ENCODE peak calls at places on chromosomes 3 and 15, in eight cellular contexts. One of them, this sample, is unnamed. For H3K4me1, the result is how much of the 10 kb centered on the place peaks cover.

GRCh38 chr3:122793568-122794416 is at the start of gene HSPBAP1:
- DNase-seq in ovary: peak
- DNase-seq in tibial artery: peak
- DNase-seq in sigmoid colon: peak
- DNase-seq in tibial nerve: peak
- DNase-seq in PC-9: peak
- DNase-seq in heart left ventricle: peak
- DNase-seq in CD8-positive, alpha-beta T cell: peak
- DNase-seq in this sample: peak

GRCh38 chr3:106806964-106807363 is 570.3 kb upstream of the CCDC54 start:
- DNase-seq in ovary: no peak
- DNase-seq in tibial artery: no peak
- DNase-seq in sigmoid colon: no peak
- DNase-seq in tibial nerve: no peak
- DNase-seq in PC-9: no peak
- DNase-seq in heart left ventricle: no peak
- DNase-seq in CD8-positive, alpha-beta T cell: no peak
- DNase-seq in this sample: no peak

GRCh38 chr3:184395320-184395660 is 15.4 kb downstream of the CHRD start:
- DNase-seq in ovary: no peak
- DNase-seq in tibial artery: peak
- DNase-seq in sigmoid colon: peak
- DNase-seq in tibial nerve: no peak
- DNase-seq in PC-9: no peak
- DNase-seq in heart left ventricle: no peak
- DNase-seq in CD8-positive, alpha-beta T cell: no peak
- DNase-seq in this sample: no peak

GRCh38 chr3:169992781-169993180 is 26.2 kb downstream of the SEC62 start:
- DNase-seq in ovary: no peak
- DNase-seq in tibial artery: no peak
- DNase-seq in sigmoid colon: no peak
- DNase-seq in tibial nerve: no peak
- DNase-seq in PC-9: no peak
- DNase-seq in heart left ventricle: no peak
- DNase-seq in CD8-positive, alpha-beta T cell: no peak
- DNase-seq in this sample: no peak

GRCh38 chr15:49101536-49101935 is 53.9 kb downstream of the COPS2 start:
- DNase-seq in ovary: no peak
- DNase-seq in tibial artery: no peak
- DNase-seq in sigmoid colon: no peak
- DNase-seq in tibial nerve: no peak
- DNase-seq in PC-9: no peak
- DNase-seq in heart left ventricle: no peak
- DNase-seq in CD8-positive, alpha-beta T cell: no peak
- DNase-seq in this sample: peak

GRCh38 chr3:99384596-99384995 is 253.8 kb upstream of the COL8A1 start:
- DNase-seq in ovary: no peak
- DNase-seq in tibial artery: no peak
- DNase-seq in sigmoid colon: no peak
- DNase-seq in tibial nerve: no peak
- DNase-seq in PC-9: no peak
- DNase-seq in heart left ventricle: no peak
- DNase-seq in CD8-positive, alpha-beta T cell: no peak
- DNase-seq in this sample: no peak

GRCh38 chr3:140588558-140588957 is 89.3 kb upstream of the TRIM42 start:
- DNase-seq in ovary: no peak
- DNase-seq in tibial artery: no peak
- DNase-seq in sigmoid colon: no peak
- DNase-seq in tibial nerve: no peak
- DNase-seq in PC-9: no peak
- DNase-seq in heart left ventricle: no peak
- DNase-seq in CD8-positive, alpha-beta T cell: no peak
- DNase-seq in this sample: peak

GRCh38 chr15:33729648-33730047 is 238.6 kb upstream of the CHRM5 start:
- DNase-seq in ovary: no peak
- DNase-seq in tibial artery: no peak
- DNase-seq in sigmoid colon: no peak
- DNase-seq in tibial nerve: no peak
- DNase-seq in PC-9: peak
- DNase-seq in heart left ventricle: no peak
- DNase-seq in CD8-positive, alpha-beta T cell: no peak
- DNase-seq in this sample: no peak

GRCh38 chr15:67148196-67148701 is 82.8 kb downstream of the SMAD3 start:
- DNase-seq in ovary: no peak
- DNase-seq in tibial artery: peak
- DNase-seq in sigmoid colon: peak
- DNase-seq in tibial nerve: no peak
- DNase-seq in PC-9: peak
- DNase-seq in heart left ventricle: no peak
- DNase-seq in CD8-positive, alpha-beta T cell: no peak
- DNase-seq in this sample: peak

GRCh38 chr15:65949482-65949881 is 80.2 kb downstream of the RAB11A start:
- DNase-seq in ovary: no peak
- DNase-seq in tibial artery: no peak
- DNase-seq in sigmoid colon: no peak
- DNase-seq in tibial nerve: no peak
- DNase-seq in PC-9: no peak
- DNase-seq in heart left ventricle: no peak
- DNase-seq in CD8-positive, alpha-beta T cell: no peak
- DNase-seq in this sample: no peak

GRCh38 chr3:66428733-66429132 is 72.1 kb downstream of the LRIG1 start:
- DNase-seq in ovary: peak
- DNase-seq in tibial artery: peak
- DNase-seq in sigmoid colon: peak
- DNase-seq in tibial nerve: peak
- DNase-seq in PC-9: no peak
- DNase-seq in heart left ventricle: peak
- DNase-seq in CD8-positive, alpha-beta T cell: no peak
- DNase-seq in this sample: peak

GRCh38 chr3:116966649-116967048 is 257.1 kb downstream of the TUSC7 start:
- DNase-seq in ovary: no peak
- DNase-seq in tibial artery: no peak
- DNase-seq in sigmoid colon: no peak
- DNase-seq in tibial nerve: no peak
- DNase-seq in PC-9: no peak
- DNase-seq in heart left ventricle: no peak
- DNase-seq in CD8-positive, alpha-beta T cell: no peak
- DNase-seq in this sample: no peak

GRCh38 chr3:128455786-128456748 is 10.6 kb downstream of the DNAJB8 start:
- DNase-seq in ovary: no peak
- DNase-seq in tibial artery: no peak
- DNase-seq in sigmoid colon: no peak
- DNase-seq in tibial nerve: no peak
- DNase-seq in PC-9: no peak
- DNase-seq in heart left ventricle: peak
- DNase-seq in CD8-positive, alpha-beta T cell: no peak
- DNase-seq in this sample: no peak

GRCh38 chr15:97902140-97902780 is 58.2 kb upstream of the ARRDC4 start:
- DNase-seq in ovary: no peak
- DNase-seq in tibial artery: no peak
- DNase-seq in sigmoid colon: no peak
- DNase-seq in tibial nerve: no peak
- DNase-seq in PC-9: no peak
- DNase-seq in heart left ventricle: no peak
- DNase-seq in CD8-positive, alpha-beta T cell: no peak
- DNase-seq in this sample: no peak

GRCh38 chr3:27219127-27219860 is 149.9 kb downstream of the NEK10 start:
- DNase-seq in ovary: no peak
- DNase-seq in tibial artery: no peak
- DNase-seq in sigmoid colon: no peak
- DNase-seq in tibial nerve: no peak
- DNase-seq in PC-9: peak
- DNase-seq in heart left ventricle: no peak
- DNase-seq in CD8-positive, alpha-beta T cell: no peak
- DNase-seq in this sample: peak

DNA sequence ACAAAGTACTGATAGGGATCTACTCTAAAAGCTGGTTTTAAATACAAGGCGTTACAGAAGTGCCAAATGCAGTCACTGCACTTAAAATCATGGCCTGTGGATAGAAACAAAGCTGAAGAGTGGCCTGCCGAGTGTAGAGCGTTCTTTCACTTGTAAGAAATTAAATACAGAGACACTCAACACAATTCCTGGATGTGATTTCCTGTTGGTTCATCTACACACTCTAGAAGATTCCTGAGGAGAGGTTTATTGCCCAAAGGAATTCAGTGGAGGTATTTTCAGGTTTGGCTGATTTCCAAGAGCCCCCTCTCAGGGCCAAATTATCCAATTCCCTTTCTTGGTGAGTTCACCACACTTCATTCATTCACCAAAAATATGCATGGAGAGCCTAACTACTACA is 200.3 kb upstream of the IL12A start:
- DNase-seq in ovary: no peak
- DNase-seq in tibial artery: no peak
- DNase-seq in sigmoid colon: no peak
- DNase-seq in tibial nerve: no peak
- DNase-seq in PC-9: no peak
- DNase-seq in heart left ventricle: no peak
- DNase-seq in CD8-positive, alpha-beta T cell: no peak
- DNase-seq in this sample: peak
- H3K4me1 ChIP-seq in ovary: under half
- H3K4me1 ChIP-seq in tibial artery: half or more
- H3K4me1 ChIP-seq in sigmoid colon: half or more
- H3K4me1 ChIP-seq in tibial nerve: under half
- H3K4me1 ChIP-seq in PC-9: half or more
- H3K4me1 ChIP-seq in heart left ventricle: under half
- H3K4me1 ChIP-seq in CD8-positive, alpha-beta T cell: under half
- H3K4me1 ChIP-seq in this sample: under half

GRCh38 chr3:152196782-152197181 is 71.9 kb upstream of the MBNL1 start:
- DNase-seq in ovary: no peak
- DNase-seq in tibial artery: no peak
- DNase-seq in sigmoid colon: no peak
- DNase-seq in tibial nerve: no peak
- DNase-seq in PC-9: no peak
- DNase-seq in heart left ventricle: no peak
- DNase-seq in CD8-positive, alpha-beta T cell: no peak
- DNase-seq in this sample: no peak

GRCh38 chr3:152193673-152194267 is 75.0 kb upstream of the MBNL1 start:
- DNase-seq in ovary: no peak
- DNase-seq in tibial artery: no peak
- DNase-seq in sigmoid colon: no peak
- DNase-seq in tibial nerve: no peak
- DNase-seq in PC-9: no peak
- DNase-seq in heart left ventricle: no peak
- DNase-seq in CD8-positive, alpha-beta T cell: peak
- DNase-seq in this sample: no peak

GRCh38 chr3:152192936-152193672 is 75.6 kb upstream of the MBNL1 start:
- DNase-seq in ovary: no peak
- DNase-seq in tibial artery: no peak
- DNase-seq in sigmoid colon: no peak
- DNase-seq in tibial nerve: no peak
- DNase-seq in PC-9: no peak
- DNase-seq in heart left ventricle: no peak
- DNase-seq in CD8-positive, alpha-beta T cell: no peak
- DNase-seq in this sample: no peak

GRCh38 chr3:152197451-152197850 is 71.3 kb upstream of the MBNL1 start:
- DNase-seq in ovary: no peak
- DNase-seq in tibial artery: no peak
- DNase-seq in sigmoid colon: no peak
- DNase-seq in tibial nerve: no peak
- DNase-seq in PC-9: no peak
- DNase-seq in heart left ventricle: no peak
- DNase-seq in CD8-positive, alpha-beta T cell: no peak
- DNase-seq in this sample: peak

DNA sequence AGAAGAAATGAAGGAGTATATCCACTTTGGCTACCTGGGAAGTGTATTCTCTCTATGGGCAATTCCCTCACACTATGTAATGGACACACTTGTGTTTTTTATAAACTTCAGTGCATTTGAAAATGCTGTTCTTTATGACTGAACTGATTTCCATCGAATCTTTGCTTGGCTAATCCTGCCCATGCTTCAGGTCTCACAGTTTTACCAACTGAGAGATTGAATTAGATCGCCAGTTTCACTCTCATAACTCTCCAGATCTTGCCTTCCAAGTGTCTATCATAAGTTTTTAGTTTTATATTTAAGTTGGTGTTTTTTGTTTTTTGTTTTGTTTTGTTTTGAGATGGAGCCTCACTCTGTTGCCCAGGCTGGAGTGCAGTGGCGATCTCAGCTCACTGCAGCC is 73.5 kb upstream of the MBNL1 start:
- DNase-seq in ovary: no peak
- DNase-seq in tibial artery: no peak
- DNase-seq in sigmoid colon: no peak
- DNase-seq in tibial nerve: no peak
- DNase-seq in PC-9: no peak
- DNase-seq in heart left ventricle: no peak
- DNase-seq in CD8-positive, alpha-beta T cell: no peak
- DNase-seq in this sample: no peak
- H3K4me1 ChIP-seq in ovary: under half
- H3K4me1 ChIP-seq in tibial artery: under half
- H3K4me1 ChIP-seq in sigmoid colon: under half
- H3K4me1 ChIP-seq in tibial nerve: under half
- H3K4me1 ChIP-seq in PC-9: under half
- H3K4me1 ChIP-seq in heart left ventricle: under half
- H3K4me1 ChIP-seq in CD8-positive, alpha-beta T cell: half or more
- H3K4me1 ChIP-seq in this sample: under half

DNA sequence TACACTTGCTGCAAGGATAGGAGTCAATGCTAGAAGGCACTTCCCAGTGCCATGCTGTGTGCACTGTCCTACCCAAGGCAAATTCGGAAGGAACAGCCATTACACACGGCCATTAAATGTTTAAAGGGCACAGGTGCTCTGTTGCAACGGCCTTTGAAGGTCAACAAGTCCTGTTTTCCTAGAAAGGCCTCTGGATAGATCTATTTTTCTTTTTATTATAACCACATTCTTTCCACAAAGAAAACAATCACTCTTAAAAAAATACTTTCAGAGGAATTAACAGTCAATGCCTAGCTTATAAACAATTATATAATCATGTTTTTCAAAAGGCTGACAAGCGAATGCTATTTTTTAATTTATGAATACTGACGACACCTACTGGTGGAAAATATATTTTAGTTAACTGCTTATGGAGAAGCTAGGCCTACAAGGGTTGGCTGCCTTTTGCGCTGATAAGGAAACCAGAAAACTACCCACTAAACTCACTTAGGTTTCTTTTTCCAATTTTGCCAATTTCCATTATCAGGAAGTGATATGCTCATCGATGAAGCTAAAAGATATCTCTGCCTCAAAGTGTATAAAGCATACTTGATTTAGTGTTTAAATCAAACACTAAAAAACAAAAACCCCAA is 2.4 kb downstream of the ARHGEF3 start:
- DNase-seq in ovary: no peak
- DNase-seq in tibial artery: no peak
- DNase-seq in sigmoid colon: no peak
- DNase-seq in tibial nerve: no peak
- DNase-seq in PC-9: no peak
- DNase-seq in heart left ventricle: no peak
- DNase-seq in CD8-positive, alpha-beta T cell: no peak
- DNase-seq in this sample: peak
- H3K4me1 ChIP-seq in ovary: under half
- H3K4me1 ChIP-seq in tibial artery: under half
- H3K4me1 ChIP-seq in sigmoid colon: half or more
- H3K4me1 ChIP-seq in tibial nerve: under half
- H3K4me1 ChIP-seq in PC-9: under half
- H3K4me1 ChIP-seq in heart left ventricle: under half
- H3K4me1 ChIP-seq in CD8-positive, alpha-beta T cell: under half
- H3K4me1 ChIP-seq in this sample: under half

DNA sequence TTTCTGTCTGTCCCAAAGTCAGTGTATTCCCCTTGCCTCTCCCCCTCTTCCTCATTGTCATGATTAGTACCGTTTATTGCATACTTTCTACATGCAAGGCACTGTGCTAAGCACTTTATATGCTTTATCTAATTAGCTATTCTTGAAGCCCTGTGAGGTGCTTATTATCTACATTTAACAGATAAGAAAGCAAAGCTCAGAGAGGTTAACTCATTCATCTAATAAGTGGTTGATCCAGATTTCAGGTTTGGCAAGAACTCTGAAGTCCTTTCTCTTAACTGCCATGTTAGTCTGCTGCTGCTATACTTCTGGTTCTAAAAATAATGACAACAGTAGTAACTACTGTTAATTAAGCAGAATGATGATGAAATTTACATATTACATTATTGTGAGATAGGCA is 13.5 kb downstream of the IQGAP1 start:
- DNase-seq in ovary: no peak
- DNase-seq in tibial artery: no peak
- DNase-seq in sigmoid colon: no peak
- DNase-seq in tibial nerve: no peak
- DNase-seq in PC-9: no peak
- DNase-seq in heart left ventricle: no peak
- DNase-seq in CD8-positive, alpha-beta T cell: no peak
- DNase-seq in this sample: no peak
- H3K4me1 ChIP-seq in ovary: under half
- H3K4me1 ChIP-seq in tibial artery: half or more
- H3K4me1 ChIP-seq in sigmoid colon: half or more
- H3K4me1 ChIP-seq in tibial nerve: under half
- H3K4me1 ChIP-seq in PC-9: half or more
- H3K4me1 ChIP-seq in heart left ventricle: under half
- H3K4me1 ChIP-seq in CD8-positive, alpha-beta T cell: under half
- H3K4me1 ChIP-seq in this sample: under half

This sample was measured in astrocyte.